ENCODE peak calls at places on chromosome 2, in ten cellular contexts. P is GM23338, D is transverse colon, B is Calu3, I is left ventricle myocardium inferior, Q is cardiac fibroblast, V is mucosa of descending colon, O is tibial nerve, J is WTC11, L is left lung. U is an unnamed sample.

GRCh38 chr2:23824777-23825212 is 102.1 kb downstream of the ATAD2B start:
- DNase-seq in P (peak; percentile 70), D (no peak), B (peak; percentile 54), I (no peak), Q (peak; percentile 72), V (peak; percentile 73), O (no peak), J (no peak), L (no peak), U (peak; percentile 43)

GRCh38 chr2:9765611-9766531 is 77.4 kb upstream of the TAF1B start:
- DNase-seq in P (no peak), D (peak; percentile 51), B (no peak), I (no peak), Q (peak; percentile 44), V (peak; percentile 53), O (no peak), J (no peak), L (no peak), U (no peak)

GRCh38 chr2:181352158-181352557 is 105.0 kb upstream of the ITGA4 start:
- DNase-seq in P (no peak), D (no peak), B (no peak), I (no peak), Q (no peak), V (no peak), O (no peak), J (no peak), L (no peak), U (no peak)

GRCh38 chr2:171469176-171469575 is 35.1 kb downstream of the DCAF17 start:
- DNase-seq in P (no peak), D (no peak), B (no peak), I (no peak), Q (no peak), V (no peak), O (no peak), J (no peak), L (no peak), U (no peak)

GRCh38 chr2:44941551-44942234 is at the start of gene SIX3:
- DNase-seq in P (peak; percentile 78), D (peak; percentile 26), B (peak; percentile 48), I (no peak), Q (no peak), V (peak; percentile 37), O (no peak), J (peak; percentile 50), L (no peak), U (no peak)

GRCh38 chr2:183799761-183800160 is 675.5 kb downstream of the NUP35 start:
- DNase-seq in P (no peak), D (no peak), B (no peak), I (no peak), Q (no peak), V (no peak), O (no peak), J (no peak), L (no peak), U (no peak)

GRCh38 chr2:180203972-180204371 is 196.9 kb upstream of the CWC22 start:
- DNase-seq in P (no peak), D (no peak), B (no peak), I (no peak), Q (peak; percentile 83), V (peak; percentile 7), O (no peak), J (no peak), L (no peak), U (no peak)

GRCh38 chr2:18171191-18172139 is 293.0 kb downstream of the KCNS3 start:
- DNase-seq in P (no peak), D (peak; percentile 8), B (no peak), I (no peak), Q (peak; percentile 36), V (peak; percentile 35), O (no peak), J (no peak), L (peak; percentile 48), U (no peak)

GRCh38 chr2:151718247-151718646 is 16.0 kb downstream of the NEB start:
- DNase-seq in P (no peak), D (no peak), B (no peak), I (no peak), Q (no peak), V (no peak), O (no peak), J (no peak), L (no peak), U (no peak)

GRCh38 chr2:44751754-44752479 is 189.6 kb upstream of the SIX3 start:
- DNase-seq in P (peak; percentile 82), D (no peak), B (no peak), I (no peak), Q (no peak), V (no peak), O (no peak), J (peak; percentile 31), L (no peak), U (no peak)

GRCh38 chr2:115161531-115162453 is 719.4 kb downstream of the DPP10 start:
- DNase-seq in P (peak; percentile 76), D (peak; percentile 70), B (no peak), I (no peak), Q (no peak), V (peak; percentile 73), O (no peak), J (peak; percentile 58), L (peak; percentile 32), U (peak; percentile 39)

GRCh38 chr2:234300393-234300792 is 196.5 kb downstream of the ARL4C start:
- DNase-seq in P (no peak), D (no peak), B (no peak), I (no peak), Q (no peak), V (no peak), O (no peak), J (no peak), L (no peak), U (no peak)

GRCh38 chr2:138724296-138724695 is 55.9 kb downstream of the NXPH2 start:
- DNase-seq in P (no peak), D (no peak), B (no peak), I (no peak), Q (no peak), V (no peak), O (no peak), J (no peak), L (no peak), U (no peak)

DNA sequence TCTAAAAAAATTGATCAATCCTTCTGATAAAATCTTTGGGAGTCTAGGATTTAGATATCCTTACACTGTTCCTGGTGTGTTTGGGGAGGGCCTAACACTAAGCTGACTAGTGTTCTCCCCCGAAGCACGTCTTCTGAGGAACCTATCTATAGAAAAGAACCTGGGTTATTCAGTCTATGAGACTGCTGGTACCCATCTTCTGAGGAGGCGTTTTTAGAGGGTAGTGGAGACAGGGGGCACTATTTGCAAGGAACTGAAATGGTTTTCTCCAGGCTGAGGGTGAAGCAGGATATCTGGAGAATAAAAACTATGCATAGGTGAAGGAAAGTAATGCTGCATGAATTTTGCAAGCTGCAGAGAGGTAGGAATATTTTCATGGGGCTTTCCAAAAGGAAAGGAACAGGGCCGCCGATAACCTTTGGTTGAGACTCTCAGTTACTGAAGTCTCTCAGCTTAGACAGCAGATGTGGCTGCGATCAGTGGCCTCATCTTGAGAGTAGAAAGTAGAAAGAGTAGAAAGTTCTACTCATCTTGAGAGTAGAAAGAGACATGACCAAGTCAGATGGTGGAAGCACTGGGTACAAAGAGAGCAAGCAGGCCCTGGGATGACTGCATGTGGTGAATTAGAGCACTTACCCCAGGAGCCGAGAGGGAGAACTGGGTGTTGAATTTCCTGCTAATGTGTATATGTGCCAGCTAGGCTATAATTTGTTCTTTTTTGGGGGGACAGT is 31.8 kb upstream of the KCNE4 start:
- DNase-seq in P (no peak), D (no peak), B (no peak), I (no peak), Q (no peak), V (no peak), O (no peak), J (no peak), L (no peak), U (no peak)
- TF ChIP-seq CTCF in P (peak; percentile 26), D (no peak), B (no peak), I (no peak), Q (no peak), V (no peak), O (no peak), J (no peak), L (no peak), U (no peak)

DNA sequence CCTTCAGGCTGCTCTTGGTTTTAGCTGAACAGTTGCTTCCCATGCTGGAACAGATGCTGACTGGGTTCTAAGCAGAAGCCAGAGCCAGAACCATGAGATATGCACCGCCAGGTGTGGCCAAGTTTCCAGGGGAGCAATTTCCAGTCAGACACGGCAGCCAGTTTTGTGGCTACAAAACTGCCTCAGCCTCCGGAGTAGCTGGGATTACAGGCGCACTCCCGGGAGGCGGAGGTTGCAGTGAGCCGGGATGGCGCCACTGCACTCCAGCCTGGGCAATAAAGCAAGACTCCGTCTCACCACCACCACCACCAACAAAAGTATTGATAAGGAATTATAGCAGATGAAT is 1.3 kb upstream of the FAM161A start:
- DNase-seq in P (no peak), D (peak; percentile 29), B (peak; percentile 44), I (no peak), Q (no peak), V (peak; percentile 19), O (no peak), J (peak; percentile 26), L (no peak), U (peak; percentile 39)
- TF ChIP-seq CTCF in P (no peak), D (no peak), B (no peak), I (no peak), Q (no peak), V (no peak), O (no peak), J (no peak), L (no peak), U (no peak)

DNA sequence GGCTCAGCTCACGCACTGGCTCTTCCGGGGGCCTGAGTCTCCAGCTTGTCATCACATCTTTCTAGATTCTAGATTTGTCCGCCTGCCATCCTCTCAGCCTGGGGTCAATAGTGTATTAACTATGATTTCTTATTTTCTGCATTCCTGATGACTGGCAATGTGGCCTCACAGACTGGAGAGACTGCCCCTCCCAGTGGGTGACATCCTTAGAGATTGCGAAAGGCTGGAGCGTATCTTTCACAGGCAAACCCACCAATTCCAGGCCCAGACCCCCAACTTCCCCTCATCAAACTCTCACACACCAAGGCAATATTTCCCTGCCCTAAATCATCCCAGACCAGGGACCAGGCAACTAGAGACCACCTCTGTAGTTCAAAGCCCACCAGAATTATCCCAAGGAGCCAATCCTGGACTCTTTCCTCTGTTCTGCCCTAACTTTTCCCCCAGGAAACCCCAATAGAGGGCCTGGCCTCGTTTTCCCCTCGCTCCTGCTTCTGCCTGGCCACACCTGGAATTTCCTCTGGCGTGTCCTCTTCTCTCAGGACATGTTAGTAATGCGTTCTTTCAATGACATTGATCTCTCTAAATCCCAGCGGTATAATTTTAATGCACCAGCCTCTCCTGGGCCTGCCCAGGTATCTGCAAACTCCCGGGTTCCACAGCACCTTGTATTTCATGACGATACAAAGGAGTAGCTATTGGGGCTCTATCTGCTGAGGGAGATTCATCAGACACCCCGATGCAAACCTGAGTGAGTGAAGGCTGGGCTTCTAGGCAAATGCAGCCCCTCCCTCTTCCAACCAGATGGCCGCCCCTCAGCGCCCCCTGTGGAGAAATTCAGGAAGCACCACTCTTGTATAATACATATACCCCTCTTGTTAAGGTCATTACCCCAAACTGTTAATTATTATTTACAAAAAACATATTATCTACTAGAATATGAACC is 2.4 kb upstream of the KCNF1 start:
- DNase-seq in P (peak; percentile 87), D (no peak), B (peak; percentile 34), I (no peak), Q (no peak), V (peak; percentile 18), O (no peak), J (peak; percentile 81), L (no peak), U (peak; percentile 70)
- TF ChIP-seq CTCF in P (peak; percentile 80), D (peak; percentile 19), B (peak; percentile 29), I (peak; percentile 47), Q (peak; percentile 48), V (no peak), O (no peak), J (peak; percentile 66), L (no peak), U (peak; percentile 76)

GRCh38 chr2:165467921-165468320 is 1.6 kb upstream of the CSRNP3 start:
- DNase-seq in P (peak; percentile 54), D (no peak), B (no peak), I (no peak), Q (no peak), V (no peak), O (no peak), J (no peak), L (no peak), U (no peak)
- TF ChIP-seq CTCF in P (peak; percentile 32), D (no peak), B (no peak), I (no peak), Q (no peak), V (no peak), O (no peak), J (no peak), L (no peak), U (peak; percentile 26)

U was measured in endothelial cell.